ENCODE peak calls at places on chromosomes 7 and 10, in five cellular contexts. U is ACHN; L is NCI-H187; V is amniotic epithelial cell; I is stimulated activated CD4-positive, alpha-beta T cell treated with anti-CD3 and anti-CD28 coated beads, Interleukin-4, amount 100 ng/mL, for 48 hours. K is an unnamed sample.

GRCh38 chr10:57579926-57580325 is 687.8 kb downstream of the IPMK start:
- DNase-seq in V (peak; percentile 38), U (peak; percentile 66), I (no peak), L (no peak), K (no peak)

GRCh38 chr7:102279537-102280400 is 6.9 kb upstream of the SH2B2 start:
- DNase-seq in U (peak; percentile 74), V (peak; percentile 35), I (peak; percentile 51), L (peak; percentile 6), K (peak; percentile 75)

GRCh38 chr7:18495412-18496335 is at the start of gene HDAC9:
- DNase-seq in V (peak; percentile 43), I (no peak), L (peak; percentile 87), U (peak; percentile 47), K (no peak)

GRCh38 chr10:3099291-3100092 is 32.1 kb downstream of the PFKP start:
- DNase-seq in I (no peak), U (no peak), L (no peak), V (peak; percentile 98), K (no peak)

GRCh38 chr7:13044309-13044708 is 356.9 kb downstream of the ARL4A start:
- DNase-seq in V (no peak), L (no peak), U (no peak), I (no peak), K (no peak)

GRCh38 chr7:54260868-54261475 is 281.2 kb upstream of the VSTM2A start:
- DNase-seq in U (peak; percentile 30), L (no peak), I (no peak), V (peak; percentile 0), K (no peak)

GRCh38 chr10:35908451-35908850 is 266.4 kb upstream of the FZD8 start:
- DNase-seq in V (peak; percentile 66), I (no peak), U (no peak), L (no peak), K (no peak)

GRCh38 chr10:92242910-92243671 is 47.8 kb downstream of the CPEB3 start:
- DNase-seq in V (peak; percentile 66), I (no peak), L (no peak), U (peak; percentile 72), K (no peak)

GRCh38 chr10:130885021-130885655 is 426.4 kb downstream of the TCERG1L start:
- DNase-seq in L (no peak), V (no peak), I (no peak), U (no peak), K (no peak)

GRCh38 chr7:130734525-130735272 is 692 bp upstream of the KLF14 start:
- DNase-seq in V (no peak), I (no peak), U (peak; percentile 19), L (no peak), K (no peak)

GRCh38 chr10:120989996-120990395 is 138.8 kb downstream of the WDR11 start:
- DNase-seq in L (no peak), I (no peak), V (no peak), U (no peak), K (no peak)

GRCh38 chr10:14478639-14479038 is 147.9 kb upstream of the FRMD4A start:
- DNase-seq in I (no peak), L (no peak), U (peak; percentile 88), V (peak; percentile 53), K (no peak)